ENCODE peak calls at places on chromosomes 2 and 18, in eight cellular contexts. R, L, I, Z, Q, F, J and M are unnamed samples.
A peak's percentile ranks its signal among the peaks of the same experiment; 100 is the strongest.

GRCh38 chr2:216714412-216714775 is 19.0 kb upstream of the IGFBP5 start:
- DNase-seq in R (peak; percentile 25), L (no peak), I (no peak), Z (no peak), Q (peak; percentile 73), F (no peak), J (no peak), M (peak; percentile 68)

GRCh38 chr2:240203842-240204270 is 63.4 kb upstream of the OTOS start:
- DNase-seq in R (no peak), L (no peak), I (no peak), Z (no peak), Q (no peak), F (no peak), J (peak; percentile 27), M (no peak)

GRCh38 chr18:44342167-44342566 is 338.5 kb upstream of the SETBP1 start:
- DNase-seq in R (no peak), L (no peak), I (no peak), Z (no peak), Q (no peak), F (no peak), J (no peak), M (no peak)

GRCh38 chr2:132797551-132797950 is 127.5 kb upstream of the LYPD1 start:
- DNase-seq in R (peak; percentile 15), L (no peak), I (no peak), Z (no peak), Q (peak; percentile 29), F (peak; percentile 23), J (no peak), M (no peak)

GRCh38 chr18:79735071-79735980 is 55.7 kb downstream of the CTDP1 start:
- DNase-seq in R (no peak), L (no peak), I (no peak), Z (no peak), Q (no peak), F (no peak), J (peak; percentile 43), M (no peak)

GRCh38 chr18:79856119-79857080 is 58.7 kb downstream of the KCNG2 start:
- DNase-seq in R (peak; percentile 66), L (no peak), I (no peak), Z (no peak), Q (peak; percentile 3), F (no peak), J (no peak), M (no peak)

GRCh38 chr2:2826209-2826551 is 495.1 kb upstream of the MYT1L start:
- DNase-seq in R (no peak), L (no peak), I (no peak), Z (peak; percentile 18), Q (no peak), F (no peak), J (no peak), M (no peak)

GRCh38 chr18:36389811-36390581 is 92.5 kb downstream of the FHOD3 start:
- DNase-seq in R (no peak), L (no peak), I (no peak), Z (no peak), Q (no peak), F (no peak), J (no peak), M (no peak)

GRCh38 chr2:191115391-191115790 is 35.4 kb downstream of the STAT4 start:
- DNase-seq in R (peak; percentile 5), L (no peak), I (no peak), Z (no peak), Q (peak; percentile 88), F (no peak), J (no peak), M (peak; percentile 26)

GRCh38 chr2:110674620-110675555 is 3.0 kb downstream of the BUB1 start:
- DNase-seq in R (peak; percentile 64), L (no peak), I (no peak), Z (peak; percentile 84), Q (peak; percentile 73), F (no peak), J (no peak), M (peak; percentile 48)

GRCh38 chr2:70118798-70119454 is 31.6 kb downstream of the PCBP1 start:
- DNase-seq in R (no peak), L (no peak), I (no peak), Z (peak; percentile 37), Q (no peak), F (no peak), J (peak; percentile 35), M (no peak)

DNA sequence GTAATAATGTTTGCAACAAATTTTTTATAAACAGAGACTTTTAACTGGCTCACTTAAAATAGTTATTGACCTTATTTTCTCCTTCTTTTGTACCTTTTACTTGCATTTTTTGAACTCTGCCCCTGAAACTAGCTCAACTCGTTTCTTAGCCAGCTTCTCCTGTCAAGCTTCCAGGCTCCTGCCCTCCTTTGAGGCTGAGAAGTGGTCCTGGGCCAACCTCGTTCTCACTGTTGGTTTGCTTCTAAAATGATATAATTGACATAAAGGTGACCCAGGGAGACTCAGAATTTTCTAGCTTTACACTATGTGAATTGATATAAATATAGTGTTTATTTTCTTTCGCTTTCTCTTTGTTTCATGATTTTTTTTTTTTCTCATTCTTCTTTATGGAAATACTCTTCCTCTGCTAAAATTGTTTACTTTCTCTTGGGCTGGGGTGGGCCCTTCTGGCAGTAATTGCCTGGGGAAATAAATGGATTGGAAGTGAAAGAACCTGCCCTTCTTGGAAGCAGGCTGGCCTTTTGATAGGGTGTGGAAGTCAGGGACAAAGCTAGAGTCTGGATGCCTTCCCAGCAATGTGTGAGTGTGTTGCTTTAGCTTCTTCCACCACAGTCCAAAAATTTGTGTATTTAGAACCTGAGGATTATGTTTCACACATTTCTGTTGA is 30.7 kb downstream of the GPD2 start:
- DNase-seq in R (peak; percentile 76), L (peak; percentile 30), I (peak; percentile 30), Z (peak; percentile 55), Q (no peak), F (no peak), J (no peak), M (no peak)
- H3K4me3 ChIP-seq in R (peak overlapping the region; percentile 12), L (no peak overlapping the region), I (no peak overlapping the region), Z (no peak overlapping the region), Q (no peak overlapping the region), F (no peak overlapping the region), J (no peak overlapping the region), M (no peak overlapping the region)

DNA sequence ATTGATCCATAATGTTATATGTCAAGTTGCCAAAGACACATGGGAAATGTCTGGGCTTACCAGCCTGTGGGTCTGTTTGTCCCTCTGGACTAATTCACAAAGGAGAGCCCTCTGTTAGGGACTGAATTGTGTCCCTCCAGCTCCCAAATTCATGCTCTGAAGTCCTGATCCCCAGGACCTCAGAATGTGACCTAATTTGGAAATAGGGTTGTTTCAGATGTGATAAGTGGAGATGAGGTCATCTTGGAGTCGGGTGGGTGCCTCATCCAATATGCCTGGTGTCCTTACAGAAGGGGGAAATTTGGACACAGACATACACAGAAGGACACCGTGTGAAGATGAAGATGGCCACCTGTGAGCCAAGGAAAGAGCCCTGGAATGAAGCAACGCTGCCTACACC is 41.4 kb upstream of the ROCK2 start:
- DNase-seq in R (no peak), L (no peak), I (no peak), Z (no peak), Q (no peak), F (no peak), J (no peak), M (no peak)
- H3K4me3 ChIP-seq in R (no peak overlapping the region), L (no peak overlapping the region), I (no peak overlapping the region), Z (no peak overlapping the region), Q (no peak overlapping the region), F (no peak overlapping the region), J (no peak overlapping the region), M (no peak overlapping the region)

GRCh38 chr2:203242518-203242917 is 3.7 kb downstream of the CYP20A1 start:
- DNase-seq in R (no peak), L (no peak), I (no peak), Z (no peak), Q (no peak), F (no peak), J (no peak), M (no peak)

GRCh38 chr2:203238711-203239526 is at the start of gene CYP20A1:
- DNase-seq in R (peak; percentile 98), L (peak; percentile 95), I (peak; percentile 96), Z (peak; percentile 98), Q (peak; percentile 87), F (peak; percentile 90), J (peak; percentile 98), M (peak; percentile 23)

GRCh38 chr2:203240491-203240890 is 1.7 kb downstream of the CYP20A1 start:
- DNase-seq in R (no peak), L (no peak), I (no peak), Z (no peak), Q (no peak), F (no peak), J (no peak), M (no peak)

GRCh38 chr2:203238329-203238710 is 498 bp upstream of the CYP20A1 start:
- DNase-seq in R (no peak), L (no peak), I (no peak), Z (no peak), Q (no peak), F (no peak), J (no peak), M (no peak)

DNA sequence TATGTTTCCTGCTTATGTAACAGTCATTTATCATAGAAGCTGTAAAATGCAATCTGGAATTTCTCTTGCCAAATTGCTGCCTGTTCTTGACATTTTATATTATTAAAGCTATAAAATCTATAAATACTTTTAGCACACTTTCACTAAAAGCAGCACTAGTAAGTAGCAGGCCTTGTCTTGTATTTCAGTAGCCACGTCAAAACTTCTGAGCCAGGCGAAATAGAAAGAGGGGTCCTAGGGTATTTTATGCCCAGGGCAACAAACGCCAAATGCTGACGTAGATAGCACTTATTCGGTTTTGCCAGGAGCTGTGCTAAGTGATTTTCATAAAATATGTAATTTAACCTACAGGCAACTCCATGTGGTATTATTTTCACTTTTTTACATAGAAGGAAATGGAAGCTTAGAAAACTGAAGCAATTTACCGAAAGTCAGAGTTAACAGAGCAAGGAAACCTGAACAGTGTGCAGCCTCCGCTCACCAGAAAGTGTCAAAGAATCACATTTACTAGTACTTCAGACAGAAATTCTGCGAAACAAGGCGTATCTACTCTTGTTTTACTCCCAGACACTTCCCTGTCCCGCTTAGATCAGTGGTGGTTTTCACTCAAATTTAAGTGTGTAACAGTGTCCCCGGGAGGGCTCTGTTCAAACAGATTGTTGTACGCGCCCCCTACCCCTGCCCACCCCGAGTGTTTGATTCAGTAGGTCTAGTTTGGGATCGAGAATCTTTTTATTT is 1.1 kb upstream of the CYP20A1 start:
- DNase-seq in R (no peak), L (no peak), I (no peak), Z (no peak), Q (no peak), F (no peak), J (no peak), M (no peak)
- H3K4me3 ChIP-seq in R (no peak overlapping the region), L (peak overlapping the region; percentile 56), I (peak overlapping the region; percentile 77), Z (peak overlapping the region; percentile 62), Q (peak overlapping the region; percentile 86), F (no peak overlapping the region), J (no peak overlapping the region), M (peak overlapping the region; percentile 18)

GRCh38 chr2:227853204-227853629 is 18.2 kb upstream of the DAW1 start:
- DNase-seq in R (peak; percentile 76), L (no peak), I (no peak), Z (no peak), Q (peak; percentile 95), F (peak; percentile 77), J (no peak), M (no peak)

GRCh38 chr2:227849906-227850305 is 21.5 kb upstream of the DAW1 start:
- DNase-seq in R (no peak), L (no peak), I (no peak), Z (no peak), Q (peak; percentile 85), F (no peak), J (no peak), M (no peak)

GRCh38 chr2:227848146-227848545 is 23.3 kb upstream of the DAW1 start:
- DNase-seq in R (no peak), L (no peak), I (no peak), Z (no peak), Q (peak; percentile 7), F (no peak), J (no peak), M (no peak)

GRCh38 chr2:227846831-227847230 is 24.6 kb upstream of the DAW1 start:
- DNase-seq in R (no peak), L (no peak), I (no peak), Z (no peak), Q (no peak), F (no peak), J (no peak), M (no peak)

GRCh38 chr2:227848586-227848985 is 22.8 kb upstream of the DAW1 start:
- DNase-seq in R (no peak), L (no peak), I (no peak), Z (no peak), Q (peak; percentile 96), F (no peak), J (no peak), M (no peak)
- H3K4me3 ChIP-seq in R (no peak overlapping the region), L (no peak overlapping the region), I (no peak overlapping the region), Z (no peak overlapping the region), Q (no peak overlapping the region), F (no peak overlapping the region), J (no peak overlapping the region), M (no peak overlapping the region)